ENCODE peak calls at places on chromosomes 5 and 9, in seven cellular contexts. F is heart left ventricle, J is foreskin keratinocyte, U is body of pancreas, R is left cardiac atrium, K is PC-3, Y is left lung. W is an unnamed sample.

GRCh38 chr9:73149371-73150067 is 2.1 kb upstream of the ANXA1 start:
- ATAC-seq in K (peak; percentile 23), U (peak; percentile 58), R (peak; percentile 54), F (peak; percentile 73), Y (peak; percentile 61), J (peak; percentile 53), W (peak; percentile 32)

GRCh38 chr5:151155149-151155776 is 2.3 kb downstream of the ANXA6 start:
- ATAC-seq in J (no peak), U (no peak), Y (no peak), R (no peak), F (no peak), K (no peak), W (peak; percentile 24)

GRCh38 chr5:82620957-82621600 is 342.9 kb upstream of the RPS23 start:
- ATAC-seq in F (no peak), Y (peak; percentile 17), K (peak; percentile 54), J (no peak), R (no peak), U (no peak), W (no peak)

GRCh38 chr9:134709512-134710270 is 68.1 kb downstream of the COL5A1 start:
- ATAC-seq in Y (peak; percentile 31), K (no peak), U (no peak), R (no peak), F (peak; percentile 64), J (no peak), W (no peak)

GRCh38 chr5:80360914-80361444 is 41.2 kb downstream of the SPZ1 start:
- ATAC-seq in K (no peak), J (no peak), U (no peak), Y (no peak), R (no peak), F (no peak), W (no peak)

GRCh38 chr5:64161420-64161819 is 4.2 kb upstream of the RNF180 start:
- ATAC-seq in Y (no peak), K (no peak), U (no peak), F (no peak), R (no peak), J (no peak), W (no peak)

GRCh38 chr9:85971731-85972130 is 30.8 kb downstream of the NAA35 start:
- ATAC-seq in K (no peak), U (no peak), F (no peak), Y (no peak), J (no peak), R (no peak), W (no peak)

GRCh38 chr5:53035868-53036381 is 46.8 kb downstream of the ITGA2 start:
- ATAC-seq in U (no peak), Y (no peak), K (no peak), F (no peak), J (peak; percentile 85), R (no peak), W (peak; percentile 75)

GRCh38 chr9:96487949-96488348 is 38.0 kb downstream of the HABP4 start:
- ATAC-seq in U (no peak), F (peak; percentile 41), K (no peak), J (no peak), Y (no peak), R (no peak), W (no peak)

GRCh38 chr9:86344818-86345217 is 9.4 kb downstream of the TUT7 start:
- ATAC-seq in K (no peak), F (no peak), R (no peak), Y (no peak), J (no peak), U (no peak), W (no peak)

W was measured in esophagus mucosa.